ENCODE peak calls at places on chromosomes 11 and 22, in seven cellular contexts. C is mucosa of gallbladder, G is T-helper 1 cell, E is adrenal gland, Z is breast epithelium, B is H54, F is body of pancreas. T is an unnamed sample.

GRCh38 chr11:74388678-74389327 is 9.4 kb downstream of the PGM2L1 start:
- DNase-seq in C (peak; percentile 82), G (peak; percentile 42), E (peak; percentile 79), Z (no peak), B (no peak), F (peak; percentile 65), T (peak; percentile 44)

GRCh38 chr11:90120191-90120590 is 14.3 kb upstream of the NAALAD2 start:
- DNase-seq in C (no peak), G (no peak), E (no peak), Z (no peak), B (no peak), F (no peak), T (no peak)

GRCh38 chr11:10728154-10728553 is 22.9 kb upstream of the CTR9 start:
- DNase-seq in C (no peak), G (no peak), E (no peak), Z (no peak), B (no peak), F (no peak), T (no peak)

GRCh38 chr11:33977676-33978075 is 73.9 kb upstream of the CAPRIN1 start:
- DNase-seq in C (no peak), G (no peak), E (no peak), Z (no peak), B (no peak), F (no peak), T (no peak)

GRCh38 chr11:100445231-100445735 is 241.8 kb upstream of the ARHGAP42 start:
- DNase-seq in C (peak; percentile 65), G (no peak), E (no peak), Z (no peak), B (no peak), F (peak; percentile 51), T (no peak)

GRCh38 chr22:28736296-28737155 is 5.1 kb downstream of the CHEK2 start:
- DNase-seq in C (no peak), G (no peak), E (no peak), Z (no peak), B (no peak), F (no peak), T (no peak)

GRCh38 chr22:20761536-20761935 is 12.4 kb upstream of the SERPIND1 start:
- DNase-seq in C (no peak), G (no peak), E (no peak), Z (no peak), B (no peak), F (no peak), T (no peak)

GRCh38 chr11:116731097-116731761 is 41.6 kb downstream of the BUD13 start:
- DNase-seq in C (no peak), G (no peak), E (peak; percentile 59), Z (peak; percentile 40), B (no peak), F (no peak), T (no peak)

GRCh38 chr11:104164028-104164520 is at the start of gene PDGFD:
- DNase-seq in C (peak; percentile 65), G (no peak), E (peak; percentile 86), Z (peak; percentile 50), B (peak; percentile 21), F (peak; percentile 78), T (peak; percentile 73)

GRCh38 chr11:61626580-61627380 is 45.9 kb upstream of the SYT7 start:
- DNase-seq in C (peak; percentile 78), G (no peak), E (peak; percentile 67), Z (peak; percentile 89), B (no peak), F (peak; percentile 85), T (peak; percentile 52)

GRCh38 chr11:16799890-16800289 is 61.4 kb downstream of the C11orf58 start:
- DNase-seq in C (no peak), G (no peak), E (no peak), Z (no peak), B (no peak), F (no peak), T (no peak)

GRCh38 chr11:73246303-73246702 is 25.8 kb upstream of the P2RY6 start:
- DNase-seq in C (no peak), G (no peak), E (no peak), Z (no peak), B (no peak), F (no peak), T (no peak)

GRCh38 chr22:30541979-30542810 is 4.3 kb downstream of the SEC14L6 start:
- DNase-seq in C (no peak), G (no peak), E (peak; percentile 51), Z (no peak), B (no peak), F (peak; percentile 28), T (no peak)

GRCh38 chr11:74464746-74465145 is 2.6 kb downstream of the KCNE3 start:
- DNase-seq in C (no peak), G (no peak), E (no peak), Z (no peak), B (no peak), F (no peak), T (no peak)

GRCh38 chr11:64088159-64089026 is 52.7 kb downstream of the FLRT1 start:
- DNase-seq in C (no peak), G (no peak), E (no peak), Z (no peak), B (peak; percentile 30), F (no peak), T (no peak)

GRCh38 chr11:60905047-60905446 is 1.3 kb downstream of the PRPF19 start:
- DNase-seq in C (no peak), G (no peak), E (peak; percentile 55), Z (no peak), B (no peak), F (no peak), T (no peak)

GRCh38 chr11:9525116-9525515 is 48.4 kb upstream of the WEE1 start:
- DNase-seq in C (no peak), G (no peak), E (no peak), Z (no peak), B (no peak), F (no peak), T (no peak)

GRCh38 chr11:34613462-34614183 is 7.3 kb upstream of the EHF start:
- DNase-seq in C (no peak), G (no peak), E (no peak), Z (no peak), B (no peak), F (no peak), T (no peak)

GRCh38 chr11:119827113-119827512 is 98.1 kb upstream of the NECTIN1 start:
- DNase-seq in C (no peak), G (no peak), E (no peak), Z (no peak), B (no peak), F (no peak), T (no peak)

GRCh38 chr11:117876341-117877119 is at the start of gene FXYD6:
- DNase-seq in C (peak; percentile 54), G (no peak), E (peak; percentile 82), Z (no peak), B (no peak), F (no peak), T (peak; percentile 61)

GRCh38 chr11:117613521-117613920 is 183.5 kb downstream of the DSCAML1 start:
- DNase-seq in C (no peak), G (no peak), E (no peak), Z (no peak), B (no peak), F (no peak), T (no peak)

GRCh38 chr11:95659088-95659487 is 130.5 kb downstream of the FAM76B start:
- DNase-seq in C (no peak), G (no peak), E (no peak), Z (no peak), B (no peak), F (no peak), T (no peak)

GRCh38 chr22:31262369-31263133 is 29.7 kb downstream of the PIK3IP1 start:
- DNase-seq in C (no peak), G (no peak), E (no peak), Z (no peak), B (no peak), F (no peak), T (no peak)

GRCh38 chr22:31490496-31490925 is 869 bp upstream of the EIF4ENIF1 start:
- DNase-seq in C (peak; percentile 54), G (peak; percentile 42), E (peak; percentile 79), Z (no peak), B (peak; percentile 30), F (peak; percentile 39), T (peak; percentile 51)

GRCh38 chr11:10454902-10455631 is at the start of gene AMPD3:
- DNase-seq in C (no peak), G (no peak), E (peak; percentile 93), Z (no peak), B (peak; percentile 100), F (no peak), T (no peak)

GRCh38 chr11:59114344-59114743 is 7.3 kb downstream of the FAM111B start:
- DNase-seq in C (no peak), G (no peak), E (no peak), Z (no peak), B (no peak), F (no peak), T (no peak)

GRCh38 chr22:27892811-27893210 is 26.2 kb downstream of the PITPNB start:
- DNase-seq in C (no peak), G (no peak), E (no peak), Z (no peak), B (no peak), F (no peak), T (no peak)

GRCh38 chr11:3094223-3094824 is 37.1 kb upstream of the CARS1 start:
- DNase-seq in C (no peak), G (no peak), E (peak; percentile 44), Z (peak; percentile 48), B (no peak), F (no peak), T (no peak)

GRCh38 chr11:30917859-30918478 is 331.8 kb upstream of the MPPED2 start:
- DNase-seq in C (peak; percentile 18), G (no peak), E (no peak), Z (no peak), B (no peak), F (no peak), T (no peak)

GRCh38 chr11:86938900-86939880 is 16.0 kb downstream of the FZD4 start:
- DNase-seq in C (no peak), G (no peak), E (no peak), Z (no peak), B (no peak), F (no peak), T (no peak)

GRCh38 chr11:109697140-109697843 is 275.3 kb downstream of the C11orf87 start:
- DNase-seq in C (no peak), G (no peak), E (no peak), Z (no peak), B (no peak), F (no peak), T (no peak)

GRCh38 chr11:132430352-132431091 is 1060.1 kb downstream of the NTM start:
- DNase-seq in C (no peak), G (no peak), E (no peak), Z (no peak), B (no peak), F (no peak), T (no peak)

GRCh38 chr11:19311306-19312030 is 70.7 kb upstream of the E2F8 start:
- DNase-seq in C (peak; percentile 69), G (no peak), E (peak; percentile 87), Z (no peak), B (peak; percentile 57), F (peak; percentile 75), T (peak; percentile 65)

GRCh38 chr11:20193307-20193706 is 33.0 kb upstream of the DBX1 start:
- DNase-seq in C (no peak), G (no peak), E (no peak), Z (no peak), B (no peak), F (no peak), T (no peak)

GRCh38 chr22:19643448-19644313 is 70.6 kb upstream of the SEPTIN5 start:
- DNase-seq in C (no peak), G (no peak), E (no peak), Z (no peak), B (no peak), F (no peak), T (no peak)

GRCh38 chr11:69249641-69250502 is 44.1 kb upstream of the MYEOV start:
- DNase-seq in C (no peak), G (no peak), E (no peak), Z (peak; percentile 46), B (no peak), F (no peak), T (no peak)

GRCh38 chr11:97938789-97939188 is 1082.0 kb upstream of the CNTN5 start:
- DNase-seq in C (no peak), G (no peak), E (no peak), Z (no peak), B (no peak), F (no peak), T (no peak)